ENCODE peak calls at places on chromosomes 3 and 15, in five cellular contexts. One of them, this sample, is unnamed.

GRCh38 chr3:5657109-5657508 is 469.6 kb downstream of the EDEM1 start:
- DNase-seq in HCT116: no peak
- DNase-seq in GM12865: no peak
- DNase-seq in HTR-8/SVneo: no peak
- DNase-seq in ecto neural progenitor cell: no peak
- DNase-seq in this sample: no peak

GRCh38 chr3:88984832-88985231 is 122.6 kb upstream of the EPHA3 start:
- DNase-seq in HCT116: no peak
- DNase-seq in GM12865: no peak
- DNase-seq in HTR-8/SVneo: no peak
- DNase-seq in ecto neural progenitor cell: no peak
- DNase-seq in this sample: no peak

GRCh38 chr3:123540285-123540684 is 44.6 kb downstream of the HACD2 start:
- DNase-seq in HCT116: no peak
- DNase-seq in GM12865: peak
- DNase-seq in HTR-8/SVneo: no peak
- DNase-seq in ecto neural progenitor cell: no peak
- DNase-seq in this sample: no peak

GRCh38 chr3:194687638-194688206 is 2.0 kb downstream of the FAM43A start:
- DNase-seq in HCT116: no peak
- DNase-seq in GM12865: peak
- DNase-seq in HTR-8/SVneo: no peak
- DNase-seq in ecto neural progenitor cell: peak
- DNase-seq in this sample: peak

GRCh38 chr15:80201256-80202015 is 48.6 kb downstream of the FAH start:
- DNase-seq in HCT116: no peak
- DNase-seq in GM12865: no peak
- DNase-seq in HTR-8/SVneo: no peak
- DNase-seq in ecto neural progenitor cell: peak
- DNase-seq in this sample: no peak

GRCh38 chr3:182455011-182455410 is 338.3 kb upstream of the ATP11B start:
- DNase-seq in HCT116: no peak
- DNase-seq in GM12865: no peak
- DNase-seq in HTR-8/SVneo: no peak
- DNase-seq in ecto neural progenitor cell: no peak
- DNase-seq in this sample: no peak

GRCh38 chr15:45150481-45150880 is 20.7 kb downstream of the DUOX1 start:
- DNase-seq in HCT116: no peak
- DNase-seq in GM12865: no peak
- DNase-seq in HTR-8/SVneo: no peak
- DNase-seq in ecto neural progenitor cell: no peak
- DNase-seq in this sample: no peak

GRCh38 chr3:195032106-195032759 is 238.7 kb downstream of the XXYLT1 start:
- DNase-seq in HCT116: no peak
- DNase-seq in GM12865: no peak
- DNase-seq in HTR-8/SVneo: no peak
- DNase-seq in ecto neural progenitor cell: no peak
- DNase-seq in this sample: no peak

GRCh38 chr15:39631357-39631756 is 50.5 kb downstream of the THBS1 start:
- DNase-seq in HCT116: no peak
- DNase-seq in GM12865: no peak
- DNase-seq in HTR-8/SVneo: no peak
- DNase-seq in ecto neural progenitor cell: no peak
- DNase-seq in this sample: no peak

GRCh38 chr15:74793135-74794028 is 11.5 kb downstream of the CSK start:
- DNase-seq in HCT116: no peak
- DNase-seq in GM12865: peak
- DNase-seq in HTR-8/SVneo: no peak
- DNase-seq in ecto neural progenitor cell: peak
- DNase-seq in this sample: no peak

GRCh38 chr3:22729981-22730380 is 473.1 kb upstream of the UBE2E2 start:
- DNase-seq in HCT116: no peak
- DNase-seq in GM12865: peak
- DNase-seq in HTR-8/SVneo: no peak
- DNase-seq in ecto neural progenitor cell: no peak
- DNase-seq in this sample: no peak

GRCh38 chr15:101092867-101093202 is 159.0 kb downstream of the CHSY1 start:
- DNase-seq in HCT116: no peak
- DNase-seq in GM12865: no peak
- DNase-seq in HTR-8/SVneo: no peak
- DNase-seq in ecto neural progenitor cell: no peak
- DNase-seq in this sample: no peak

GRCh38 chr15:68875377-68876116 is 54.8 kb upstream of the SPESP1 start:
- DNase-seq in HCT116: peak
- DNase-seq in GM12865: peak
- DNase-seq in HTR-8/SVneo: peak
- DNase-seq in ecto neural progenitor cell: peak
- DNase-seq in this sample: peak

GRCh38 chr3:12405432-12406272 is 78.6 kb upstream of the TSEN2 start:
- DNase-seq in HCT116: peak
- DNase-seq in GM12865: no peak
- DNase-seq in HTR-8/SVneo: peak
- DNase-seq in ecto neural progenitor cell: no peak
- DNase-seq in this sample: no peak

GRCh38 chr15:68555348-68556037 is 23.3 kb upstream of the CORO2B start:
- DNase-seq in HCT116: no peak
- DNase-seq in GM12865: no peak
- DNase-seq in HTR-8/SVneo: no peak
- DNase-seq in ecto neural progenitor cell: no peak
- DNase-seq in this sample: peak

GRCh38 chr3:33131328-33132018 is 17.7 kb downstream of the CRTAP start:
- DNase-seq in HCT116: peak
- DNase-seq in GM12865: peak
- DNase-seq in HTR-8/SVneo: peak
- DNase-seq in ecto neural progenitor cell: peak
- DNase-seq in this sample: peak

GRCh38 chr3:48180530-48181253 is 7.5 kb downstream of the CDC25A start:
- DNase-seq in HCT116: no peak
- DNase-seq in GM12865: no peak
- DNase-seq in HTR-8/SVneo: no peak
- DNase-seq in ecto neural progenitor cell: no peak
- DNase-seq in this sample: no peak

GRCh38 chr3:119279101-119279554 is 15.1 kb upstream of the ARHGAP31 start:
- DNase-seq in HCT116: no peak
- DNase-seq in GM12865: no peak
- DNase-seq in HTR-8/SVneo: no peak
- DNase-seq in ecto neural progenitor cell: no peak
- DNase-seq in this sample: no peak

GRCh38 chr15:35168464-35168863 is 83.4 kb upstream of the NANOGP8 start:
- DNase-seq in HCT116: no peak
- DNase-seq in GM12865: no peak
- DNase-seq in HTR-8/SVneo: no peak
- DNase-seq in ecto neural progenitor cell: no peak
- DNase-seq in this sample: no peak

GRCh38 chr3:52794612-52795099 is at the start of gene ITIH3:
- DNase-seq in HCT116: no peak
- DNase-seq in GM12865: no peak
- DNase-seq in HTR-8/SVneo: no peak
- DNase-seq in ecto neural progenitor cell: no peak
- DNase-seq in this sample: no peak

GRCh38 chr15:78651007-78651406 is 10.0 kb upstream of the CHRNB4 start:
- DNase-seq in HCT116: no peak
- DNase-seq in GM12865: no peak
- DNase-seq in HTR-8/SVneo: no peak
- DNase-seq in ecto neural progenitor cell: no peak
- DNase-seq in this sample: no peak

GRCh38 chr3:185215873-185216586 is 37.8 kb downstream of the EHHADH start:
- DNase-seq in HCT116: no peak
- DNase-seq in GM12865: peak
- DNase-seq in HTR-8/SVneo: no peak
- DNase-seq in ecto neural progenitor cell: no peak
- DNase-seq in this sample: no peak

GRCh38 chr3:172659246-172660002 is 51.4 kb downstream of the NCEH1 start:
- DNase-seq in HCT116: peak
- DNase-seq in GM12865: no peak
- DNase-seq in HTR-8/SVneo: no peak
- DNase-seq in ecto neural progenitor cell: no peak
- DNase-seq in this sample: no peak

GRCh38 chr3:20931834-20932233 is 745.8 kb upstream of the SGO1 start:
- DNase-seq in HCT116: no peak
- DNase-seq in GM12865: no peak
- DNase-seq in HTR-8/SVneo: no peak
- DNase-seq in ecto neural progenitor cell: no peak
- DNase-seq in this sample: no peak

GRCh38 chr15:51576911-51577500 is 45.6 kb downstream of the DMXL2 start:
- DNase-seq in HCT116: no peak
- DNase-seq in GM12865: no peak
- DNase-seq in HTR-8/SVneo: no peak
- DNase-seq in ecto neural progenitor cell: no peak
- DNase-seq in this sample: no peak

GRCh38 chr3:114435733-114436132 is 141.9 kb downstream of the TIGIT start:
- DNase-seq in HCT116: no peak
- DNase-seq in GM12865: no peak
- DNase-seq in HTR-8/SVneo: no peak
- DNase-seq in ecto neural progenitor cell: no peak
- DNase-seq in this sample: no peak

GRCh38 chr15:29750754-29751153 is 71.5 kb downstream of the TJP1 start:
- DNase-seq in HCT116: no peak
- DNase-seq in GM12865: no peak
- DNase-seq in HTR-8/SVneo: no peak
- DNase-seq in ecto neural progenitor cell: no peak
- DNase-seq in this sample: no peak

GRCh38 chr3:18007980-18008379 is 265.5 kb upstream of the TBC1D5 start:
- DNase-seq in HCT116: no peak
- DNase-seq in GM12865: no peak
- DNase-seq in HTR-8/SVneo: no peak
- DNase-seq in ecto neural progenitor cell: no peak
- DNase-seq in this sample: no peak

This sample was measured in H9.